ENCODE peak calls at places on chromosome 11, in five cellular contexts. P is EL, M is GM06990, D is stomach, V is HT1080. J is an unnamed sample.

GRCh38 chr11:66845876-66846212 is 2.6 kb downstream of the RCE1 start:
- DNase-seq in P (no peak), M (no peak), D (peak; percentile 21), V (no peak), J (no peak)

GRCh38 chr11:36790450-36790849 is 192.4 kb upstream of the RAG2 start:
- DNase-seq in P (no peak), M (no peak), D (no peak), V (no peak), J (no peak)

GRCh38 chr11:78499971-78500370 is 74.7 kb downstream of the NARS2 start:
- DNase-seq in P (peak; percentile 2), M (no peak), D (no peak), V (no peak), J (no peak)

GRCh38 chr11:112019066-112019465 is 6.1 kb upstream of the DLAT start:
- DNase-seq in P (no peak), M (no peak), D (no peak), V (no peak), J (no peak)

GRCh38 chr11:9037046-9037780 is 33.4 kb upstream of the NRIP3 start:
- DNase-seq in P (no peak), M (no peak), D (no peak), V (no peak), J (no peak)

GRCh38 chr11:7281083-7281482 is 29.4 kb downstream of the SYT9 start:
- DNase-seq in P (peak; percentile 58), M (no peak), D (no peak), V (peak; percentile 70), J (no peak)

GRCh38 chr11:57322881-57323467 is 1.8 kb downstream of the TNKS1BP1 start:
- DNase-seq in P (peak; percentile 37), M (no peak), D (no peak), V (no peak), J (no peak)

GRCh38 chr11:43547900-43548381 is 132.6 kb upstream of the HSD17B12 start:
- DNase-seq in P (no peak), M (no peak), D (peak; percentile 41), V (no peak), J (no peak)

GRCh38 chr11:65435330-65435931 is 12.8 kb downstream of the NEAT1 start:
- DNase-seq in P (peak; percentile 10), M (no peak), D (no peak), V (no peak), J (peak; percentile 48)

GRCh38 chr11:66891849-66892660 is 35.2 kb downstream of the LRFN4 start:
- DNase-seq in P (peak; percentile 97), M (peak; percentile 75), D (peak; percentile 70), V (peak; percentile 97), J (peak; percentile 93)

GRCh38 chr11:554824-555499 is 5.6 kb downstream of the LMNTD2 start:
- DNase-seq in P (peak; percentile 54), M (peak; percentile 82), D (peak; percentile 78), V (peak; percentile 31), J (no peak)

GRCh38 chr11:72635309-72635915 is 38.8 kb downstream of the PDE2A start:
- DNase-seq in P (no peak), M (no peak), D (no peak), V (no peak), J (no peak)

GRCh38 chr11:120501976-120502755 is 9.4 kb upstream of the GRIK4 start:
- DNase-seq in P (peak; percentile 10), M (no peak), D (no peak), V (no peak), J (no peak)

GRCh38 chr11:78039919-78040671 is 17.0 kb upstream of the KCTD14 start:
- DNase-seq in P (peak; percentile 95), M (peak; percentile 45), D (peak; percentile 72), V (peak; percentile 89), J (peak; percentile 89)

GRCh38 chr11:101487775-101488174 is 96.0 kb downstream of the TRPC6 start:
- DNase-seq in P (peak; percentile 81), M (no peak), D (no peak), V (no peak), J (peak; percentile 73)

GRCh38 chr11:19931141-19931767 is 218.6 kb downstream of the NAV2 start:
- DNase-seq in P (peak; percentile 24), M (no peak), D (no peak), V (no peak), J (peak; percentile 79)

GRCh38 chr11:66720223-66720898 is 8.7 kb downstream of the SPTBN2 start:
- DNase-seq in P (peak; percentile 70), M (no peak), D (peak; percentile 52), V (peak; percentile 98), J (peak; percentile 72)